ENCODE peak calls at places on chromosomes 4 and X, in ten cellular contexts. J is C1 segment of cervical spinal cord; X is activated CD8-positive, alpha-beta T cell treated with anti-CD3 and anti-CD28 coated beads, Interleukin-2, amount 10 ng/mL, durations not matched to agents 7 days and 5 days; E is GM03348; N is A172; C is GM20000; U is omental fat pad; Z is NCI-H2029; Y is GM12891; F is AG20443. L is an unnamed sample.

GRCh38 chr4:147777456-147778091 is 45.7 kb downstream of the ARHGAP10 start:
- DNase-seq in J (no peak), X (no peak), E (no peak), N (peak), C (no peak), U (no peak), Z (no peak), Y (no peak), F (no peak), L (no peak)

GRCh38 chr4:174244441-174244840 is 39.0 kb downstream of the FBXO8 start:
- DNase-seq in J (no peak), X (no peak), E (peak), N (peak), C (no peak), U (no peak), Z (no peak), Y (no peak), F (peak), L (no peak)

GRCh38 chr4:131603705-131604104 is 1545.4 kb upstream of the PCDH10 start:
- DNase-seq in J (no peak), X (no peak), E (no peak), N (no peak), C (no peak), U (no peak), Z (no peak), Y (no peak), F (no peak), L (no peak)

GRCh38 chr4:147355849-147356248 is 125.0 kb upstream of the EDNRA start:
- DNase-seq in J (no peak), X (no peak), E (peak), N (peak), C (no peak), U (no peak), Z (no peak), Y (no peak), F (peak), L (no peak)

GRCh38 chrX:85084770-85085393 is 81.2 kb downstream of the APOOL start:
- DNase-seq in J (no peak), X (peak), E (peak), N (peak), C (peak), U (no peak), Z (no peak), Y (peak), F (peak), L (peak)

GRCh38 chr4:25308761-25309160 is 3.8 kb upstream of the ZCCHC4 start:
- DNase-seq in J (no peak), X (no peak), E (no peak), N (peak), C (no peak), U (no peak), Z (no peak), Y (no peak), F (no peak), L (no peak)

GRCh38 chrX:48910926-48911406 is 480 bp downstream of the SLC35A2 start:
- DNase-seq in J (no peak), X (no peak), E (peak), N (no peak), C (no peak), U (no peak), Z (no peak), Y (no peak), F (peak), L (no peak)

GRCh38 chrX:44042731-44043130 is 69.5 kb upstream of the NDP start:
- DNase-seq in J (no peak), X (no peak), E (no peak), N (no peak), C (no peak), U (no peak), Z (no peak), Y (no peak), F (no peak), L (no peak)

GRCh38 chrX:139877710-139878414 is 55.0 kb downstream of the ATP11C start:
- DNase-seq in J (no peak), X (no peak), E (no peak), N (no peak), C (no peak), U (no peak), Z (no peak), Y (no peak), F (no peak), L (no peak)

GRCh38 chr4:137541181-137541580 is 8.9 kb upstream of the PCDH18 start:
- DNase-seq in J (no peak), X (no peak), E (no peak), N (no peak), C (no peak), U (no peak), Z (no peak), Y (no peak), F (no peak), L (no peak)

GRCh38 chr4:31078661-31079060 is 358.5 kb downstream of the PCDH7 start:
- DNase-seq in J (no peak), X (no peak), E (no peak), N (no peak), C (no peak), U (no peak), Z (no peak), Y (no peak), F (no peak), L (no peak)

GRCh38 chr4:65510976-65511375 is 159.3 kb downstream of the EPHA5 start:
- DNase-seq in J (no peak), X (no peak), E (no peak), N (peak), C (no peak), U (no peak), Z (no peak), Y (no peak), F (no peak), L (no peak)

GRCh38 chr4:188444500-188444899 is 305.3 kb downstream of the TRIML1 start:
- DNase-seq in J (no peak), X (no peak), E (no peak), N (no peak), C (no peak), U (no peak), Z (no peak), Y (no peak), F (no peak), L (no peak)

GRCh38 chrX:16917120-16917519 is 29.3 kb upstream of the REPS2 start:
- DNase-seq in J (no peak), X (no peak), E (no peak), N (no peak), C (no peak), U (no peak), Z (no peak), Y (no peak), F (no peak), L (no peak)

GRCh38 chr4:16532240-16532990 is 306.1 kb upstream of the TAPT1 start:
- DNase-seq in J (no peak), X (no peak), E (peak), N (no peak), C (no peak), U (no peak), Z (no peak), Y (no peak), F (peak), L (no peak)

GRCh38 chrX:109624641-109625311 is at the start of gene KCNE5:
- DNase-seq in J (no peak), X (no peak), E (peak), N (no peak), C (peak), U (no peak), Z (no peak), Y (no peak), F (peak), L (no peak)

GRCh38 chr4:55124337-55125076 is 888 bp downstream of the KDR start:
- DNase-seq in J (no peak), X (no peak), E (peak), N (no peak), C (no peak), U (no peak), Z (no peak), Y (no peak), F (peak), L (no peak)

GRCh38 chr4:39526810-39527295 is 386 bp downstream of the UGDH start:
- DNase-seq in J (peak), X (peak), E (no peak), N (peak), C (no peak), U (no peak), Z (no peak), Y (peak), F (no peak), L (no peak)

GRCh38 chrX:55480390-55481062 is 9.1 kb downstream of the USP51 start:
- DNase-seq in J (no peak), X (no peak), E (no peak), N (no peak), C (no peak), U (no peak), Z (no peak), Y (no peak), F (no peak), L (no peak)

GRCh38 chr4:150828159-150828558 is 186.9 kb downstream of the LRBA start:
- DNase-seq in J (no peak), X (peak), E (no peak), N (no peak), C (peak), U (no peak), Z (no peak), Y (no peak), F (no peak), L (no peak)

GRCh38 chr4:36026348-36026747 is 218.0 kb downstream of the ARAP2 start:
- DNase-seq in J (no peak), X (no peak), E (no peak), N (no peak), C (no peak), U (no peak), Z (no peak), Y (no peak), F (no peak), L (no peak)

GRCh38 chrX:42241421-42241820 is 318.1 kb upstream of the CASK start:
- DNase-seq in J (no peak), X (no peak), E (no peak), N (no peak), C (no peak), U (no peak), Z (no peak), Y (no peak), F (peak), L (no peak)

GRCh38 chr4:89486042-89486441 is 178.4 kb upstream of the GPRIN3 start:
- DNase-seq in J (no peak), X (no peak), E (peak), N (peak), C (peak), U (no peak), Z (no peak), Y (no peak), F (peak), L (no peak)

GRCh38 chr4:126268106-126268505 is 953.4 kb downstream of the FAT4 start:
- DNase-seq in J (no peak), X (no peak), E (peak), N (no peak), C (no peak), U (no peak), Z (no peak), Y (no peak), F (no peak), L (no peak)

GRCh38 chr4:164424852-164425251 is 329.1 kb upstream of the SMIM31 start:
- DNase-seq in J (no peak), X (no peak), E (no peak), N (no peak), C (no peak), U (no peak), Z (no peak), Y (no peak), F (no peak), L (no peak)

GRCh38 chrX:111100191-111100590 is 4.2 kb downstream of the PAK3 start:
- DNase-seq in J (no peak), X (peak), E (peak), N (peak), C (peak), U (no peak), Z (no peak), Y (peak), F (peak), L (no peak)

GRCh38 chrX:71111141-71111843 is at the start of gene IL2RG:
- DNase-seq in J (no peak), X (peak), E (no peak), N (no peak), C (peak), U (no peak), Z (no peak), Y (no peak), F (no peak), L (no peak)

GRCh38 chr4:25943312-25943711 is 29.3 kb downstream of the SMIM20 start:
- DNase-seq in J (no peak), X (no peak), E (peak), N (no peak), C (no peak), U (no peak), Z (no peak), Y (no peak), F (peak), L (no peak)